ENCODE peak calls at places on chromosome 3, in six cellular contexts. M, Q, R, X, K and O are unnamed samples. For H3K9me3, the result is how much of the 10 kb centered on the place peaks cover.

GRCh38 chr3:49484471-49484870 is 14.4 kb downstream of the DAG1 start:
- DNase-seq in M (no peak), Q (no peak), R (no peak), X (no peak), K (no peak), O (no peak)

GRCh38 chr3:18968120-18968519 is 180.2 kb upstream of the KCNH8 start:
- DNase-seq in M (no peak), Q (no peak), R (no peak), X (no peak), K (no peak), O (no peak)

GRCh38 chr3:89250742-89251141 is 143.3 kb downstream of the EPHA3 start:
- DNase-seq in M (no peak), Q (no peak), R (no peak), X (no peak), K (no peak), O (no peak)

GRCh38 chr3:73361591-73361990 is 263.1 kb downstream of the PDZRN3 start:
- DNase-seq in M (no peak), Q (no peak), R (no peak), X (no peak), K (no peak), O (no peak)

GRCh38 chr3:149363053-149363452 is 14.4 kb downstream of the TM4SF1 start:
- DNase-seq in M (peak), Q (no peak), R (peak), X (no peak), K (no peak), O (peak)

GRCh38 chr3:54988302-54989022 is 60.6 kb upstream of the LRTM1 start:
- DNase-seq in M (peak), Q (peak), R (peak), X (no peak), K (no peak), O (no peak)

GRCh38 chr3:109927161-109927560 is 589.8 kb upstream of the DPPA4 start:
- DNase-seq in M (peak), Q (peak), R (peak), X (no peak), K (peak), O (peak)

GRCh38 chr3:12758025-12758830 is 831 bp downstream of the TMEM40 start:
- DNase-seq in M (peak), Q (peak), R (peak), X (no peak), K (no peak), O (peak)

GRCh38 chr3:97647441-97647840 is 117.1 kb upstream of the ARL6 start:
- DNase-seq in M (no peak), Q (no peak), R (no peak), X (no peak), K (no peak), O (no peak)

GRCh38 chr3:19688767-19689166 is 245.2 kb downstream of the EFHB start:
- DNase-seq in M (no peak), Q (no peak), R (no peak), X (peak), K (no peak), O (no peak)

GRCh38 chr3:162780313-162780712 is 1283.7 kb downstream of the OTOL1 start:
- DNase-seq in M (peak), Q (no peak), R (no peak), X (no peak), K (no peak), O (no peak)

GRCh38 chr3:49869525-49870126 is at the start of gene CAMKV:
- DNase-seq in M (no peak), Q (no peak), R (no peak), X (peak), K (no peak), O (no peak)

GRCh38 chr3:55609230-55610100 is 122.4 kb upstream of the WNT5A start:
- DNase-seq in M (no peak), Q (no peak), R (no peak), X (no peak), K (no peak), O (peak)

GRCh38 chr3:170732660-170733245 is 137.2 kb downstream of the RPL22L1 start:
- DNase-seq in M (no peak), Q (no peak), R (no peak), X (no peak), K (no peak), O (no peak)

DNA sequence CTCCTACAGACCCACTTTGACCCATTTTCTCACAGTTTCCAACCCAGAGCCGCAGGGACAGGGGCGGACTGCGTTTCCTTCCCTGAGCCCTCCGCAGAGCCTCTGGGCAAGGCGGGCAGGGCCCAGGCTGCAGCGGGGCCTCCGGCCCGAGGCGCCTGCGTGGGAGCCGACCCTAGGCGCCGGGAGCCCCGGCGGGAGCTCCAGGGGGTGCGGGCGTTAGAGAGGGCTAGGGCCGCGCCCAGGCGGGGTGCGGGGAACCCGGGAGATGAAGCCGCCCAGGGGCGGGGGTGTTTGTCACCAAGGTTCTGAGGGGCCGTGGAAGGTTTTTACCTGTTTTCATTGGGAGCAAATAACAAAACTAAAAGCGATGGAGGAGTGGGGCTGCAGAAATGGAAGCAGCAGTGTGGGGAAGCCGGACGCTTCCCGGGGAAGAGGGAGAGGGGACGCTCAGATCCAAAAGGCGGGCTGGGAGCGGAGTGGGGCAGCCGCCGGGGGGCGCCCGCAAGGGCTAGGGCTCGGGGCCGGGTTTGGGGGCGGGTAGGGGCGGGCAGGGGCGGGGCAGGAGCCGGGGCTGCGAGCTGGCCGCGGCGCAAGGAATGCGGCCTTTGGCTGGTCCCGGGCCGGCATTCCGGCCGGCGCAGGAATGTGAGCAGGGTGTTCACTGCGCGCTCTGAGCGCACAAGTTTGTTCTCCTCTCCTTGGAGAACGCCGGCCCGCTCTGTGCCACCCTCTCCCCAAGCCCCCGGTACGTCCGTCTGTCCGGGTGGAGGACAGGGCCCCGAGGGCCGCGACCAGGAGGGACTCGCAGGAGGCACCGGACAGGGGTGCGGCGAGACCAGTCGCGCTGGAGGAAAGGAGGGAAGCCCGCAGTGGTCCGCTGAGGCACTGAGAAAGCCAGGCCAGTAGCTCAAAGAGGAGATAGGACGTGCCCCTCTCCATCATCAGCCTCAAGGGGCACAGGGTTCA is 61.1 kb downstream of the AMOTL2 start:
- DNase-seq in M (peak), Q (peak), R (peak), X (peak), K (peak), O (peak)
- H3K4me3 ChIP-seq in M (peak), Q (peak), R (peak), X (peak), K (peak), O (peak)

GRCh38 chr3:122078235-122078935 is 23.2 kb downstream of the CD86 start:
- DNase-seq in M (no peak), Q (no peak), R (no peak), X (no peak), K (no peak), O (no peak)
- H3K9ac ChIP-seq in M (no peak), Q (no peak), R (no peak), X (no peak), K (no peak), O (no peak)

DNA sequence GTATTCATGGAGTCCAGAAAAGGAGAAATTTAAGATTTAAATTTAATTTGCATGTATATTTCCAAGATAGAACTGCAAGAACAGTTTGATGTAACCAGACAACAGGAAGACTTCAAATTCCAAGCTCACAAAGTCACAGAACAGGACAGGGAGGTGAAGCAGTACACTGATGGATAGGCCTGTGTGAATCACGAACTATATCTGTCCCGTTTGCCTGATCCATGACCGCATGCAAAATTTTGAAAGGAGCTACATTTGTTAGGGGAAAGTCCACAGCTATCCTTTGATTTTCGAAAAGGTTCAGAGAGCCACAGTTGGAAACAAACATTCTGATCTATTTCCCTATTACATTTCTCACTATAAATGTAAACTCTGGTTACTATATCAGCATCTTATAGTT is 79.5 kb upstream of the SLC12A8 start:
- DNase-seq in M (no peak), Q (no peak), R (no peak), X (no peak), K (no peak), O (no peak)
- H3K9me3 ChIP-seq in M (under half), Q (under half), R (under half), X (under half), K (under half), O (under half)

DNA sequence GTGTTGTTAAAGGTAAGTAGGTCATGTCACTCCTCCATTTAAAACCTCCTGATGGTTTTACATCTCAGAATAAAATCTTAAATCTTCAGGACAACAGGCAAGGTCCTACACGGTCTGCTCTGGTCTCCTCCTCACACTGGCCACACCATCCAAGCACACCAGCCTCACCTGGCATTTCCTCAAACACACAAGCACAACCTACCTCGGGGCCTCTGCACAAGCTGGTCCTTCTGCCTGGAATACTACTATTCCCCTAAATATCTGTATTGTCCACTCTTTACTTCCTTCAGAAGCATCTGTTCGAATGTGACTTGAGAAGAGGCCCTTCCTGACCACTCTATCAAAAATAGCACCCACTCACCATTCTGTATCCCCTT is 1.8 kb downstream of the GORASP1 start:
- DNase-seq in M (no peak), Q (no peak), R (no peak), X (no peak), K (no peak), O (no peak)
- H3K4me3 ChIP-seq in M (no peak), Q (no peak), R (no peak), X (peak), K (no peak), O (peak)

DNA sequence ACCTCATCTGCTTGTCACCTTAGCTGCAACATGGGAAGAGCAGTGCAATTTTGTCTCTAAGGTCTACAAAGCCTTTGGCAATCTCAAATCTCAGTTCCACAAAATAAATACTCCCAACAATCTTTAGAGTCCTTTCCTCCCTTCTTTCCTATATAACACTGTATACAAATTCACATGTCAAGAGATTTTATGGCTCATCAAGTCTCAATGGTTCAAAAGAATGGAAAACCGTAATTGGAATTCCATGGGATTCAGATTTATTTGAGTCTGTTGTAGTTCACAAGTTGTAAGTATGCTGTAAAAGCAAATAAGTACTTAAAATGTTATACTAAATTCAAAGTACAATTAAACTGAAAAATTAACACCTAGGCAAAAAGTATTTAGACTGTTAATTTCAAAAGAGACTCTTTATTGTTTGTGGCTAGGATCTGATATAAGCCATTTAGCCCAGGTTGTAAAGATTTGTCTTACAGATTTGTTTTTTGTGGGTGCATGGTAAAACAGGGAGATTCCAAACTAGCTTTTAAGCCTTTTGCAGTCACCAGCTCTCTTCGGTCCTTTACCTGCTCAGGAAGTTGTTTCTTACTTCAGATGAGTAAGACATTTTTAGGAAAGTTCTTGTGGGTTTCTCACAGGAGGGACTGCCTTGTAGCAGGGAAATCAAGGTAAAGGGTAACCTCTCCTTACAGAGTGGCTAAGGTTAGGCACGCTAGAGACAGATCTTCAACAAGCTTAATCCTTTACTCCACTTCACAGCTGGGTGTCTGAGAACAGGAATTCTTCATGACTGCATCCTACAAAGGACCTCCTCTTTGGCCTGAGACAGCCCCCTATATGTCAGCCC is 50.2 kb downstream of the CMSS1 start:
- DNase-seq in M (no peak), Q (no peak), R (no peak), X (peak), K (no peak), O (no peak)
- H3K9ac ChIP-seq in M (peak), Q (no peak), R (no peak), X (no peak), K (peak), O (no peak)

GRCh38 chr3:197238842-197239241 is 59.6 kb downstream of the DLG1 start:
- DNase-seq in M (no peak), Q (no peak), R (no peak), X (no peak), K (no peak), O (no peak)

GRCh38 chr3:197244751-197245150 is 53.7 kb downstream of the DLG1 start:
- DNase-seq in M (no peak), Q (no peak), R (no peak), X (no peak), K (no peak), O (no peak)

GRCh38 chr3:197239857-197240256 is 58.6 kb downstream of the DLG1 start:
- DNase-seq in M (no peak), Q (no peak), R (no peak), X (no peak), K (no peak), O (no peak)

GRCh38 chr3:197241173-197241572 is 57.2 kb downstream of the DLG1 start:
- DNase-seq in M (peak), Q (no peak), R (peak), X (no peak), K (no peak), O (no peak)

GRCh38 chr3:197242784-197243432 is 55.5 kb downstream of the DLG1 start:
- DNase-seq in M (no peak), Q (no peak), R (no peak), X (peak), K (no peak), O (no peak)
- H3K9me3 ChIP-seq in M (under half), Q (under half), R (under half), X (under half), K (under half), O (under half)

DNA sequence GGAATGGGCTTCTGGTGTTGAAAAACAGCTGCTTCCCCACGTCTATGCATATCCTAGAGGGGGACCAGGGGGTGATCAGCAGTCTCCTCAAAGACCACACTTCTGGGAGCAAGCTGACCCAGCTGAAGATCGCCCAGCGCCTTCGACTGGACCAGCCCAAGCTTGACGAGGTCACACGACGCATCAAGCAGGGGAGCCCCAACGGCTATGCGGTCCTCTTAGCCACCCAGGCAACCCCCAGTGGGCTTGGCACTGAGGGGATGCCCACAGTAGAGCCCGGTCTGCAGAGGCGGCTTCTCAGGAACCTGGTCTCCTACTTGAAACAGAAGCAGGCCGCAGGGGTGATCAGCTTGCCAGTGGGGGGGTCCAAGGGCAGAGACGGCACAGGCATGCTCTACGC is 2.5 kb downstream of the RBM15B start:
- DNase-seq in M (no peak), Q (no peak), R (no peak), X (no peak), K (no peak), O (no peak)
- H3K4me3 ChIP-seq in M (no peak), Q (no peak), R (no peak), X (no peak), K (peak), O (no peak)

GRCh38 chr3:141434255-141434654 is 52.6 kb upstream of the RASA2 start:
- DNase-seq in M (no peak), Q (no peak), R (no peak), X (no peak), K (no peak), O (no peak)
- H3K9ac ChIP-seq in M (no peak), Q (no peak), R (no peak), X (no peak), K (peak), O (no peak)

GRCh38 chr3:128858167-128858566 is 21.3 kb upstream of the ACAD9 start:
- DNase-seq in M (no peak), Q (no peak), R (no peak), X (no peak), K (no peak), O (no peak)

GRCh38 chr3:128855574-128855973 is 23.8 kb upstream of the ACAD9 start:
- DNase-seq in M (no peak), Q (no peak), R (no peak), X (no peak), K (no peak), O (no peak)

GRCh38 chr3:128863560-128863959 is 15.9 kb upstream of the ACAD9 start:
- DNase-seq in M (no peak), Q (no peak), R (no peak), X (no peak), K (no peak), O (no peak)

GRCh38 chr3:128861491-128861890 is 17.9 kb upstream of the ACAD9 start:
- DNase-seq in M (no peak), Q (no peak), R (no peak), X (no peak), K (no peak), O (no peak)

DNA sequence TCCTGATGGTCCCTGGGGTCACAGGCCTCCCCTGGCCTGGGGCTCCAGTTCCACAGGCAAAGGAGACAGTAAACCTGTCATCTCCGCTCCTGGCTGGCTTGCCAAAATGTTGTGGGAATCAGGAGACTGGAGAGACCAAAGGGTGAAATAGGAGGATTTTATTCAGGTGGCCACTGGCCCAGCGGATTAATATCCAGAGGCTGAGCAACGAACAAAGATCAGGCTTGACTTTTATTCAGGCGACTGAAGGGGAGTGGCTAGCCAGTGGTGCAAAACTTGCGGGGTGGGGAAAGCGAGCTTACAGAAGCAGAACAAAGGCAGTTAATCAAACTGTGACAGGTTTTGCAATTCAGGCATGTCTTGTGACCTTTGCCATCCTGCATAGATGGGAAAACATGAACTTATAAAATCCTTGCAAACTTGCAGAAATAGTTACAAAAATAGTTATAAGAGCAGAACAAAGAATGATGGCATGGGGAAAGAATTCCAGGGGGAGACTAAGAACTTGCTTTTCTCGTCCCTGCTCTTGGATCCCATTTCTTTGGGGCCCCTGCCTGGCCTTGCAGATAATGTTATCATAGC is 19.8 kb upstream of the ACAD9 start:
- DNase-seq in M (no peak), Q (peak), R (no peak), X (no peak), K (no peak), O (no peak)
- H3K9me3 ChIP-seq in M (under half), Q (under half), R (under half), X (under half), K (under half), O (under half)

DNA sequence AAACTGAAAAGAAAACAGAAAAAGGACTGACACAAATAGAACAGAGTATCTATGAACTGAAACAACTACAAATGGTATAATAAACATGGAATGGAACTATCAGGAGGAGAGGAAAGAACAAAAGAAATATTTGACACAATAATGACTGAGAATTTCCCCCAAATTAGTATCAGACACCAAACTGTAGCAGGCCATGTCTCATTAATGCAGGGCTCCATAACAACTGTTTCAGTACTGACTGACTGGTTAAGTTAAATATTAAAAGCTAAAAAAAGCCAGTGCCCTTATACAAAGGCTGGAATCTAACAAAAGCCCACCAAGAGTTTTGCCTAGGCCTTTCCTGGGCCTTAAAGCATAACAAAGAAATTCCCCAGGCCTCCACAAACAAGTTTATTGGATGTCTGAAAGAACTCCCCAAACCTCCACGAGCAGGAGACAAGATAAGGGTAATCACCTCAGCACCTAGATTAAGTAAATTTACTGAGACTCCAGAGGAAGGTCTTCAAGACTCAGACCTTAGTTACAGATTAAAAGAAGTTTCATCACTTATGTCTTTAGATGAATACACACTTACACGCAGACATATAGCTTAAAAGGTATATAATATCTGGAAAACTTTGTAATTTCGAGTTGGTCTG is 45.7 kb downstream of the KPNA1 start:
- DNase-seq in M (no peak), Q (no peak), R (no peak), X (peak), K (no peak), O (no peak)
- H3K4me3 ChIP-seq in M (no peak), Q (no peak), R (no peak), X (no peak), K (no peak), O (no peak)